ENCODE peak calls at places on chromosomes 4 and X, in seven cellular contexts. One of them, this sample, is unnamed.

GRCh38 chrX:2452799-2453198 is 48.0 kb downstream of the DHRSX start:
- DNase-seq in psoas muscle: no peak
- DNase-seq in choroid plexus epithelial cell: no peak
- DNase-seq in DND-41: no peak
- DNase-seq in cardiac muscle cell: no peak
- DNase-seq in IMR-90: no peak
- DNase-seq in bronchial epithelial cell: no peak
- DNase-seq in this sample: no peak

GRCh38 chr4:89800012-89800516 is 36.9 kb downstream of the SNCA start:
- DNase-seq in psoas muscle: no peak
- DNase-seq in choroid plexus epithelial cell: no peak
- DNase-seq in DND-41: no peak
- DNase-seq in cardiac muscle cell: peak; percentile 60
- DNase-seq in IMR-90: peak; percentile 18
- DNase-seq in bronchial epithelial cell: peak; percentile 78
- DNase-seq in this sample: peak; percentile 12

GRCh38 chrX:104316739-104317138 is 62.0 kb upstream of the ESX1 start:
- DNase-seq in psoas muscle: no peak
- DNase-seq in choroid plexus epithelial cell: no peak
- DNase-seq in DND-41: no peak
- DNase-seq in cardiac muscle cell: no peak
- DNase-seq in IMR-90: no peak
- DNase-seq in bronchial epithelial cell: no peak
- DNase-seq in this sample: no peak

GRCh38 chr4:150176559-150176958 is 98.3 kb downstream of the DCLK2 start:
- DNase-seq in psoas muscle: no peak
- DNase-seq in choroid plexus epithelial cell: no peak
- DNase-seq in DND-41: no peak
- DNase-seq in cardiac muscle cell: peak; percentile 82
- DNase-seq in IMR-90: peak; percentile 55
- DNase-seq in bronchial epithelial cell: peak; percentile 78
- DNase-seq in this sample: peak; percentile 36

GRCh38 chr4:23022032-23022431 is 329.3 kb downstream of the GBA3 start:
- DNase-seq in psoas muscle: no peak
- DNase-seq in choroid plexus epithelial cell: peak; percentile 14
- DNase-seq in DND-41: no peak
- DNase-seq in cardiac muscle cell: peak; percentile 30
- DNase-seq in IMR-90: peak; percentile 9
- DNase-seq in bronchial epithelial cell: peak; percentile 69
- DNase-seq in this sample: peak; percentile 47

GRCh38 chr4:60605651-60606354 is 594.3 kb upstream of the ADGRL3 start:
- DNase-seq in psoas muscle: no peak
- DNase-seq in choroid plexus epithelial cell: peak; percentile 27
- DNase-seq in DND-41: no peak
- DNase-seq in cardiac muscle cell: no peak
- DNase-seq in IMR-90: peak; percentile 73
- DNase-seq in bronchial epithelial cell: peak; percentile 14
- DNase-seq in this sample: peak; percentile 11

GRCh38 chr4:126470862-126471261 is 1156.1 kb downstream of the FAT4 start:
- DNase-seq in psoas muscle: no peak
- DNase-seq in choroid plexus epithelial cell: peak; percentile 42
- DNase-seq in DND-41: no peak
- DNase-seq in cardiac muscle cell: peak; percentile 48
- DNase-seq in IMR-90: peak; percentile 36
- DNase-seq in bronchial epithelial cell: peak; percentile 72
- DNase-seq in this sample: peak; percentile 26

GRCh38 chr4:102736636-102737549 is 23.9 kb downstream of the MANBA start:
- DNase-seq in psoas muscle: no peak
- DNase-seq in choroid plexus epithelial cell: no peak
- DNase-seq in DND-41: no peak
- DNase-seq in cardiac muscle cell: no peak
- DNase-seq in IMR-90: no peak
- DNase-seq in bronchial epithelial cell: peak; percentile 26
- DNase-seq in this sample: no peak

GRCh38 chr4:173370130-173370476 is 651 bp upstream of the SAP30 start:
- DNase-seq in psoas muscle: peak; percentile 66
- DNase-seq in choroid plexus epithelial cell: no peak
- DNase-seq in DND-41: peak; percentile 75
- DNase-seq in cardiac muscle cell: no peak
- DNase-seq in IMR-90: no peak
- DNase-seq in bronchial epithelial cell: no peak
- DNase-seq in this sample: no peak

GRCh38 chrX:108312938-108313337 is 125.3 kb downstream of the COL4A6 start:
- DNase-seq in psoas muscle: peak; percentile 51
- DNase-seq in choroid plexus epithelial cell: peak; percentile 63
- DNase-seq in DND-41: no peak
- DNase-seq in cardiac muscle cell: peak; percentile 37
- DNase-seq in IMR-90: peak; percentile 63
- DNase-seq in bronchial epithelial cell: peak; percentile 88
- DNase-seq in this sample: peak; percentile 56

GRCh38 chr4:152988721-152989553 is 52.8 kb downstream of the FHDC1 start:
- DNase-seq in psoas muscle: no peak
- DNase-seq in choroid plexus epithelial cell: no peak
- DNase-seq in DND-41: no peak
- DNase-seq in cardiac muscle cell: no peak
- DNase-seq in IMR-90: no peak
- DNase-seq in bronchial epithelial cell: no peak
- DNase-seq in this sample: no peak
- H3K4me3 ChIP-seq in psoas muscle: no peak overlapping the region
- H3K4me3 ChIP-seq in choroid plexus epithelial cell: no peak overlapping the region
- H3K4me3 ChIP-seq in DND-41: no peak overlapping the region
- H3K4me3 ChIP-seq in cardiac muscle cell: no peak overlapping the region
- H3K4me3 ChIP-seq in IMR-90: no peak overlapping the region
- H3K4me3 ChIP-seq in bronchial epithelial cell: no peak overlapping the region
- H3K4me3 ChIP-seq in this sample: no peak overlapping the region

DNA sequence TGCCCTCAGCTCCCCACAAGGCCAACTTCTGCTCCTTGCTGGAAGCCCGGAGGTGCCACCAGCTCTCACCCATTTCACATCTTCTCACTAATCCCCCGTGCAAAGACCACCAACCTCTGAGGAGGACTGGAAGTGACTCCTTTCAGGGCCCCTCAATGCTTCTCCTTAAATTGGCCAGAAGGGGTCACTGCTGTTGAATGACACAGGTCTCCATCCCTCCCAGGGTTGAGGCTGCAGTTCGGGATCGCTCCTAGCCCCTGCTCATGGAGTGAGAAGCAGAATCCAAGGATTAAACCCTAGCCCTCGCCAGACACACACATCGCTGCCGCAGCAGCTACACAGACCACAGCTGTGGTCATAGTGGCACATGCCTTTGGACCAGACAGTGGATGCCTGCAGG is 279.5 kb upstream of the TAPT1 start:
- DNase-seq in psoas muscle: no peak
- DNase-seq in choroid plexus epithelial cell: peak; percentile 46
- DNase-seq in DND-41: no peak
- DNase-seq in cardiac muscle cell: peak; percentile 57
- DNase-seq in IMR-90: peak; percentile 23
- DNase-seq in bronchial epithelial cell: no peak
- DNase-seq in this sample: peak; percentile 6
- TF ChIP-seq CTCF in psoas muscle: no peak
- TF ChIP-seq CTCF in choroid plexus epithelial cell: peak; percentile 69
- TF ChIP-seq CTCF in DND-41: peak; percentile 42
- TF ChIP-seq CTCF in cardiac muscle cell: peak; percentile 53
- TF ChIP-seq CTCF in IMR-90: peak; percentile 39
- TF ChIP-seq CTCF in bronchial epithelial cell: no peak
- TF ChIP-seq CTCF in this sample: peak; percentile 40

DNA sequence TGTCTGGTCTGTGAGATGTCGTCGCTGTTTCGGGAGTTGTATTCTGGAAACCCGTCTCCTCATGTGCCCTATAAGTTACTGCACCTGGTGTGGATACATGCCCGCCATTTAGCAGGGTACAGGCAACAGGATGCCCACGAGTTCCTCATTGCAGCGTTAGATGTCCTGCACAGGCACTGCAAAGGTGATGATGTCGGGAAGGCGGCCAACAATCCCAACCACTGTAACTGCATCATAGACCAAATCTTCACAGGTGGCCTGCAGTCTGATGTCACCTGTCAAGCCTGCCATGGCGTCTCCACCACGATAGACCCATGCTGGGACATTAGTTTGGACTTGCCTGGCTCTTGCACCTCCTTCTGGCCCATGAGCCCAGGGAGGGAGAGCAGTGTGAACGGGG is 1.4 kb downstream of the USP27X start:
- DNase-seq in psoas muscle: no peak
- DNase-seq in choroid plexus epithelial cell: no peak
- DNase-seq in DND-41: no peak
- DNase-seq in cardiac muscle cell: no peak
- DNase-seq in IMR-90: no peak
- DNase-seq in bronchial epithelial cell: no peak
- DNase-seq in this sample: no peak
- H3K4me3 ChIP-seq in psoas muscle: peak overlapping the region; percentile 70
- H3K4me3 ChIP-seq in choroid plexus epithelial cell: no peak overlapping the region
- H3K4me3 ChIP-seq in DND-41: no peak overlapping the region
- H3K4me3 ChIP-seq in cardiac muscle cell: no peak overlapping the region
- H3K4me3 ChIP-seq in IMR-90: no peak overlapping the region
- H3K4me3 ChIP-seq in bronchial epithelial cell: no peak overlapping the region
- H3K4me3 ChIP-seq in this sample: no peak overlapping the region

GRCh38 chr4:3137908-3138307 is 63.4 kb downstream of the HTT start:
- DNase-seq in psoas muscle: no peak
- DNase-seq in choroid plexus epithelial cell: no peak
- DNase-seq in DND-41: no peak
- DNase-seq in cardiac muscle cell: no peak
- DNase-seq in IMR-90: no peak
- DNase-seq in bronchial epithelial cell: no peak
- DNase-seq in this sample: no peak

GRCh38 chr4:3130826-3131225 is 56.3 kb downstream of the HTT start:
- DNase-seq in psoas muscle: no peak
- DNase-seq in choroid plexus epithelial cell: no peak
- DNase-seq in DND-41: no peak
- DNase-seq in cardiac muscle cell: no peak
- DNase-seq in IMR-90: no peak
- DNase-seq in bronchial epithelial cell: no peak
- DNase-seq in this sample: no peak

GRCh38 chr4:3134201-3134600 is 59.7 kb downstream of the HTT start:
- DNase-seq in psoas muscle: no peak
- DNase-seq in choroid plexus epithelial cell: no peak
- DNase-seq in DND-41: no peak
- DNase-seq in cardiac muscle cell: no peak
- DNase-seq in IMR-90: no peak
- DNase-seq in bronchial epithelial cell: no peak
- DNase-seq in this sample: no peak

GRCh38 chr4:3135155-3136011 is 60.9 kb downstream of the HTT start:
- DNase-seq in psoas muscle: no peak
- DNase-seq in choroid plexus epithelial cell: no peak
- DNase-seq in DND-41: no peak
- DNase-seq in cardiac muscle cell: peak; percentile 25
- DNase-seq in IMR-90: no peak
- DNase-seq in bronchial epithelial cell: no peak
- DNase-seq in this sample: peak; percentile 84

DNA sequence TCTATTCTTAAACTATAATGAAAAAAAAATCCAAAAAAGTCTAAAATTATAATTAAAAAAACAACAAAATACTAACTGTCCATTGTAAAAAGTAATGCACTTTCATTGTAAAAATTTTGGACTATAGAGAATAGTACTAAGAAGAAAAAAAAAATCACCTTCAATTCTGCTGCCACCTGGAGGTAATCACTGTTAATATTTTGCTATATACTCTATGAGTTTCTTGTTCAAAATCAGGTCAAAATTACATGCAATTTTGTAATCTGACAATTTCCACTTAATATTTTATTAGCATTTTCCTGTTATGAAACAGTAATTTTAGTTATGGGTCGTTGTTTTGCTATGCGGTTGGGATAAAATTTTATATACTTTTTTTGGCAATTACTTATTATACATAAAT is 62.0 kb downstream of the HTT start:
- DNase-seq in psoas muscle: no peak
- DNase-seq in choroid plexus epithelial cell: peak; percentile 61
- DNase-seq in DND-41: no peak
- DNase-seq in cardiac muscle cell: peak; percentile 46
- DNase-seq in IMR-90: peak; percentile 21
- DNase-seq in bronchial epithelial cell: no peak
- DNase-seq in this sample: peak; percentile 45
- TF ChIP-seq CTCF in psoas muscle: peak; percentile 44
- TF ChIP-seq CTCF in choroid plexus epithelial cell: peak; percentile 36
- TF ChIP-seq CTCF in DND-41: peak; percentile 17
- TF ChIP-seq CTCF in cardiac muscle cell: peak; percentile 37
- TF ChIP-seq CTCF in IMR-90: peak; percentile 39
- TF ChIP-seq CTCF in bronchial epithelial cell: no peak
- TF ChIP-seq CTCF in this sample: peak; percentile 40

GRCh38 chr4:108763226-108763593 is 357 bp upstream of the ETNPPL start:
- DNase-seq in psoas muscle: no peak
- DNase-seq in choroid plexus epithelial cell: no peak
- DNase-seq in DND-41: no peak
- DNase-seq in cardiac muscle cell: peak; percentile 5
- DNase-seq in IMR-90: no peak
- DNase-seq in bronchial epithelial cell: no peak
- DNase-seq in this sample: no peak
- H3K4me3 ChIP-seq in psoas muscle: peak overlapping the region; percentile 73
- H3K4me3 ChIP-seq in choroid plexus epithelial cell: peak overlapping the region; percentile 53
- H3K4me3 ChIP-seq in DND-41: no peak overlapping the region
- H3K4me3 ChIP-seq in cardiac muscle cell: peak overlapping the region; percentile 66
- H3K4me3 ChIP-seq in IMR-90: peak overlapping the region; percentile 43
- H3K4me3 ChIP-seq in bronchial epithelial cell: peak overlapping the region; percentile 14
- H3K4me3 ChIP-seq in this sample: peak overlapping the region; percentile 54

DNA sequence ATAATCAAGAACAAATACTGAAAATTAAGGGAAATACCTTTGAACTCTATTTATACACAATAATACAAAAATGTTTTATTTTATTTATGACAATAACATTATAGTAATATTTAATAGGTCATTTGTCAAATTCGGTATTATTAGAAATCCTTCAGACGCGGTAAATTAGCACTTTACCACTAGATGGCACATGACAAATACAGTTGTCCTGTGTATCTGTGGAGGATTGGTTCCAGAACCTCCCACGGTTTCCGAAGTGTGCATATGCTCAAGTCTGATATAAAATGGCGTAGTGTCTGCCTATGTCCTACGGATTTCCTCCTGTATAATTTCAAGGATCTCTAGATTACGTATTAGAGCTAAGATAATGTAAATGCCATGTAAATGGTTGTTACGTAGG is 8.1 kb upstream of the LINC00632 start:
- DNase-seq in psoas muscle: no peak
- DNase-seq in choroid plexus epithelial cell: peak; percentile 43
- DNase-seq in DND-41: no peak
- DNase-seq in cardiac muscle cell: peak; percentile 68
- DNase-seq in IMR-90: peak; percentile 37
- DNase-seq in bronchial epithelial cell: peak; percentile 5
- DNase-seq in this sample: peak; percentile 4
- TF ChIP-seq CTCF in psoas muscle: no peak
- TF ChIP-seq CTCF in choroid plexus epithelial cell: peak; percentile 33
- TF ChIP-seq CTCF in DND-41: peak; percentile 36
- TF ChIP-seq CTCF in cardiac muscle cell: peak; percentile 46
- TF ChIP-seq CTCF in IMR-90: peak; percentile 47
- TF ChIP-seq CTCF in bronchial epithelial cell: peak; percentile 12
- TF ChIP-seq CTCF in this sample: peak; percentile 17

This sample was measured in fibroblast of villous mesenchyme.